ENCODE peak calls at places on chromosomes 11 and 22, in seven cellular contexts. Q, P, S, E, V, G and O are unnamed samples.

GRCh38 chr11:18277560-18278271 is 11.7 kb downstream of the SAA1 start:
- DNase-seq in Q (no peak), P (no peak), S (no peak), E (peak; percentile 65), V (no peak), G (no peak), O (no peak)

GRCh38 chr11:113473983-113474361 is 1.2 kb downstream of the DRD2 start:
- DNase-seq in Q (no peak), P (no peak), S (no peak), E (no peak), V (no peak), G (no peak), O (no peak)

GRCh38 chr11:111026241-111026640 is 219.3 kb upstream of the POU2AF2 start:
- DNase-seq in Q (no peak), P (no peak), S (no peak), E (no peak), V (no peak), G (no peak), O (no peak)

GRCh38 chr11:87239001-87239400 is 201.3 kb downstream of the TMEM135 start:
- DNase-seq in Q (no peak), P (no peak), S (no peak), E (peak; percentile 36), V (no peak), G (no peak), O (no peak)

GRCh38 chr11:114432893-114433292 is 6.4 kb upstream of the REXO2 start:
- DNase-seq in Q (no peak), P (no peak), S (no peak), E (no peak), V (no peak), G (no peak), O (no peak)

GRCh38 chr11:72655896-72656464 is 18.2 kb downstream of the PDE2A start:
- DNase-seq in Q (no peak), P (no peak), S (no peak), E (no peak), V (no peak), G (no peak), O (no peak)

GRCh38 chr11:64263021-64263946 is 12.0 kb downstream of the PLCB3 start:
- DNase-seq in Q (no peak), P (peak; percentile 72), S (peak; percentile 61), E (peak; percentile 62), V (no peak), G (peak; percentile 62), O (peak; percentile 80)

GRCh38 chr22:39661842-39662676 is 91.5 kb downstream of the CACNA1I start:
- DNase-seq in Q (no peak), P (peak; percentile 86), S (no peak), E (no peak), V (no peak), G (peak; percentile 81), O (peak; percentile 100)

GRCh38 chr22:30253205-30253852 is 6.8 kb upstream of the LIF start:
- DNase-seq in Q (no peak), P (no peak), S (peak; percentile 69), E (peak; percentile 60), V (no peak), G (no peak), O (peak; percentile 56)

GRCh38 chr11:64037027-64037633 is 1.4 kb downstream of the FLRT1 start:
- DNase-seq in Q (no peak), P (no peak), S (no peak), E (no peak), V (no peak), G (no peak), O (peak; percentile 89)

GRCh38 chr22:38772624-38772873 is 16.8 kb upstream of the SUN2 start:
- DNase-seq in Q (no peak), P (no peak), S (no peak), E (no peak), V (no peak), G (no peak), O (no peak)

GRCh38 chr11:60866911-60867870 is at the start of gene ZP1:
- DNase-seq in Q (peak; percentile 57), P (peak; percentile 56), S (no peak), E (no peak), V (no peak), G (peak; percentile 23), O (no peak)

GRCh38 chr11:72584293-72584921 is 89.8 kb downstream of the PDE2A start:
- DNase-seq in Q (peak; percentile 83), P (peak; percentile 92), S (no peak), E (peak; percentile 37), V (peak; percentile 16), G (peak; percentile 56), O (peak; percentile 96)

GRCh38 chr11:8392166-8392565 is 128.5 kb upstream of the LMO1 start:
- DNase-seq in Q (no peak), P (no peak), S (no peak), E (no peak), V (no peak), G (no peak), O (no peak)

GRCh38 chr22:38411016-38411415 is 44.0 kb downstream of the KCNJ4 start:
- DNase-seq in Q (peak; percentile 24), P (no peak), S (no peak), E (no peak), V (no peak), G (no peak), O (no peak)

GRCh38 chr11:128692750-128693578 is 908 bp upstream of the FLI1 start:
- DNase-seq in Q (no peak), P (peak; percentile 92), S (no peak), E (peak; percentile 71), V (peak; percentile 80), G (peak; percentile 76), O (peak; percentile 80)

GRCh38 chr22:32528984-32529982 is 54.7 kb downstream of the FBXO7 start:
- DNase-seq in Q (peak; percentile 96), P (peak; percentile 89), S (peak; percentile 60), E (peak; percentile 91), V (peak; percentile 94), G (peak; percentile 86), O (peak; percentile 95)

GRCh38 chr11:15027011-15027410 is 46.4 kb upstream of the CALCB start:
- DNase-seq in Q (no peak), P (no peak), S (no peak), E (no peak), V (no peak), G (no peak), O (no peak)

GRCh38 chr11:1546536-1547466 is 25.3 kb downstream of the DUSP8 start:
- DNase-seq in Q (no peak), P (no peak), S (no peak), E (peak; percentile 31), V (peak; percentile 77), G (peak; percentile 64), O (peak; percentile 99)

GRCh38 chr11:28743101-28743550 is 634.9 kb downstream of the METTL15 start:
- DNase-seq in Q (no peak), P (no peak), S (peak; percentile 15), E (peak; percentile 35), V (peak; percentile 50), G (peak; percentile 19), O (peak; percentile 3)

GRCh38 chr11:7020183-7020917 is at the start of the genes NLRP14 and ZNF214:
- DNase-seq in Q (peak; percentile 96), P (no peak), S (peak; percentile 85), E (peak; percentile 96), V (peak; percentile 98), G (peak; percentile 98), O (peak; percentile 88)

GRCh38 chr11:104402812-104403521 is 239.0 kb upstream of the PDGFD start:
- DNase-seq in Q (no peak), P (no peak), S (peak; percentile 16), E (no peak), V (no peak), G (peak; percentile 88), O (peak; percentile 29)

GRCh38 chr22:19354201-19354600 is 62.7 kb upstream of the CLTCL1 start:
- DNase-seq in Q (no peak), P (no peak), S (no peak), E (no peak), V (no peak), G (no peak), O (no peak)

GRCh38 chr22:25956801-25957200 is 212.5 kb upstream of the SEZ6L start:
- DNase-seq in Q (no peak), P (no peak), S (no peak), E (no peak), V (no peak), G (no peak), O (no peak)

GRCh38 chr22:28883917-28884753 is 763 bp downstream of the ZNRF3 start:
- DNase-seq in Q (peak; percentile 77), P (peak; percentile 90), S (no peak), E (peak; percentile 55), V (peak; percentile 74), G (peak; percentile 77), O (peak; percentile 86)

GRCh38 chr22:29765905-29766631 is 739 bp downstream of the ZMAT5 start:
- DNase-seq in Q (no peak), P (no peak), S (no peak), E (no peak), V (peak; percentile 34), G (no peak), O (no peak)

DNA sequence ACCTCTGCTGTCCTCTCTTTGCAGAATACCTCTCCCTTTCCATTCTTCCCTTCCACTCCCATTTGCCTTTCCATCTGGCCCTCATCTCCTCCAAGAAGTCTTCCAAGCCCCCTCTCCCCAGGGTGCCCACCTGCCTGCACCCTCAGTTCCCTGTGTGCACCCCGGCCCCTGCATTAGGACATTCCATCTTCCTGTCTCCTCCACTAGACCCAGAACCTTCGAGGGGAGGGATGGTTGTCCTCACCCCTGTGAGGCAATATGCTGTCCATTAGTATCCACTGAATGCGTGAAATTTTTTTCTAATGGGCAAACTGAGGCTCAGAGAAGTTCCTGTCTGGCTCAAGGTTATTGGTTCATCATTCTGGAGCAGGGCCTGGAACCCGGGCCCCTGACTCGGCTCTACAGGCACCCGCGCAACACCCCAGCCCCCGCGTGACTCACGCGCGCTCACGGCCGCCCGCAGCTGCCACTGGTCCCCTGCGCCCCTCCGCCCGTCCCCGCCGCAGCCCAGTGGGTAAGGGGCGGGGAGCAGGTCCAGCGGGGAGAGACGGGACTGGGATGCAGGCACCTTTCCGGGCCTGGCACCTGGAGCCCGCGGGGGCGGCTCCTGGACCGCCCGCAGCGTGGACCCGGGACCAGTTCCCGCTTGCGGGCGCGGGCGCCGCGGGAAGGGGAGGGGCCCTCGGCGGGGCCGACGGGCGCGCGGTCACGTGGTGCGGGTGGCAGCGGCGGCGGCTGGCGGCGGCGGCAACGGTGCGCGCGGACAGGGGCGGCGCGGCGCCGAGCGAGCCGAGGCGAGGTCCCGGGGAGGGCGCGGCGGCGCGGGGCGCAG is 7.0 kb downstream of the SEPTIN3 start:
- DNase-seq in Q (no peak), P (peak; percentile 86), S (no peak), E (no peak), V (peak; percentile 67), G (no peak), O (peak; percentile 96)
- H3K4me3 ChIP-seq in Q (peak overlapping the region; percentile 33), P (peak overlapping the region; percentile 44), S (peak overlapping the region; percentile 23), E (peak overlapping the region; percentile 43), V (peak overlapping the region; percentile 47), G (no peak overlapping the region), O (peak overlapping the region; percentile 55)

GRCh38 chr11:69716099-69716498 is 12.3 kb upstream of the FGF19 start:
- DNase-seq in Q (no peak), P (no peak), S (no peak), E (no peak), V (no peak), G (no peak), O (no peak)
- H3K27me3 ChIP-seq in Q (peaks cover 46% of the 10 kb centered on the region), P (peaks cover 54% of the 10 kb centered on the region), S (peaks cover 33% of the 10 kb centered on the region), E (peaks cover 22% of the 10 kb centered on the region), V (peaks cover 57% of the 10 kb centered on the region), G (no peaks in the 10 kb centered on the region), O (peaks cover 2% of the 10 kb centered on the region)

GRCh38 chr22:24051568-24051967 is 40.5 kb downstream of the CABIN1 start:
- DNase-seq in Q (no peak), P (no peak), S (no peak), E (no peak), V (peak; percentile 38), G (no peak), O (no peak)
- H3K36me3 ChIP-seq in Q (peaks cover 16% of the 10 kb centered on the region), P (peaks cover 68% of the 10 kb centered on the region), S (peaks cover 10% of the 10 kb centered on the region), E (peaks cover 27% of the 10 kb centered on the region), V (peaks cover 68% of the 10 kb centered on the region), G (peaks cover 4% of the 10 kb centered on the region), O (peaks cover 30% of the 10 kb centered on the region)

GRCh38 chr11:5575159-5575558 is 5.5 kb upstream of the OR52B6 start:
- DNase-seq in Q (no peak), P (no peak), S (no peak), E (no peak), V (no peak), G (no peak), O (peak; percentile 25)
- H3K4me3 ChIP-seq in Q (no peak overlapping the region), P (no peak overlapping the region), S (no peak overlapping the region), E (no peak overlapping the region), V (no peak overlapping the region), G (no peak overlapping the region), O (no peak overlapping the region)